ENCODE peak calls at places on chromosomes 16 and 17, in five cellular contexts. M, C, R, V and U are unnamed samples.

GRCh38 chr16:85670840-85671239 is 17.9 kb downstream of the GINS2 start:
- DNase-seq in M (peak; percentile 31), C (no peak), R (no peak), V (no peak), U (no peak)

GRCh38 chr16:89375021-89375420 is 115.3 kb downstream of the ANKRD11 start:
- DNase-seq in M (peak; percentile 29), C (no peak), R (no peak), V (no peak), U (no peak)

GRCh38 chr17:44807093-44807816 is 22.8 kb downstream of the GJC1 start:
- DNase-seq in M (no peak), C (no peak), R (no peak), V (no peak), U (no peak)

GRCh38 chr17:43856141-43856540 is 9.2 kb downstream of the CD300LG start:
- DNase-seq in M (no peak), C (no peak), R (no peak), V (no peak), U (no peak)

GRCh38 chr17:48149174-48150106 is 41.9 kb downstream of the SNX11 start:
- DNase-seq in M (peak; percentile 96), C (no peak), R (no peak), V (no peak), U (peak; percentile 12)

GRCh38 chr17:16932611-16933010 is 39.3 kb downstream of the TNFRSF13B start:
- DNase-seq in M (no peak), C (no peak), R (no peak), V (no peak), U (no peak)

GRCh38 chr17:40949406-40949805 is 12.0 kb upstream of the KRT23 start:
- DNase-seq in M (no peak), C (no peak), R (no peak), V (no peak), U (no peak)

GRCh38 chr16:69318177-69318910 is 7.2 kb downstream of the VPS4A start:
- DNase-seq in M (no peak), C (no peak), R (no peak), V (no peak), U (no peak)

GRCh38 chr17:31489295-31490018 is 98.0 kb downstream of the RAB11FIP4 start:
- DNase-seq in M (no peak), C (peak; percentile 16), R (no peak), V (no peak), U (no peak)

GRCh38 chr16:11252482-11252931 is 3.5 kb downstream of the SOCS1 start:
- DNase-seq in M (no peak), C (peak; percentile 14), R (no peak), V (no peak), U (no peak)

GRCh38 chr16:89961920-89962319 is 13.4 kb downstream of the DEF8 start:
- DNase-seq in M (no peak), C (no peak), R (no peak), V (no peak), U (no peak)

GRCh38 chr17:78140169-78141051 is 5.8 kb upstream of the C17orf99 start:
- DNase-seq in M (peak; percentile 47), C (peak; percentile 98), R (peak; percentile 99), V (peak; percentile 97), U (peak; percentile 98)

GRCh38 chr16:30980434-30980833 is 4.6 kb upstream of the HSD3B7 start:
- DNase-seq in M (no peak), C (no peak), R (no peak), V (no peak), U (no peak)

GRCh38 chr16:88639231-88640038 is 1.1 kb downstream of the IL17C start:
- DNase-seq in M (no peak), C (no peak), R (no peak), V (no peak), U (no peak)

GRCh38 chr16:68406458-68407041 is 41.8 kb downstream of the SMPD3 start:
- DNase-seq in M (peak; percentile 67), C (no peak), R (no peak), V (no peak), U (no peak)

GRCh38 chr17:64016248-64016784 is 4.1 kb downstream of the ICAM2 start:
- DNase-seq in M (no peak), C (no peak), R (no peak), V (no peak), U (peak; percentile 47)

GRCh38 chr17:80622170-80622466 is 77.5 kb downstream of the RPTOR start:
- DNase-seq in M (no peak), C (peak; percentile 57), R (no peak), V (no peak), U (no peak)

GRCh38 chr17:40490289-40490853 is 11.1 kb downstream of the TNS4 start:
- DNase-seq in M (no peak), C (peak; percentile 48), R (no peak), V (no peak), U (peak; percentile 30)

GRCh38 chr16:1610841-1611653 is 825 bp downstream of the IFT140 start:
- DNase-seq in M (no peak), C (no peak), R (no peak), V (peak; percentile 30), U (peak; percentile 85)

GRCh38 chr17:75691371-75692290 is 24.5 kb downstream of the SAP30BP start:
- DNase-seq in M (no peak), C (peak; percentile 45), R (peak; percentile 19), V (peak; percentile 67), U (no peak)

GRCh38 chr17:9668532-9668931 is 23.2 kb downstream of the USP43 start:
- DNase-seq in M (no peak), C (no peak), R (peak; percentile 5), V (no peak), U (no peak)

GRCh38 chr17:6427284-6427781 is 7.6 kb downstream of the AIPL1 start:
- DNase-seq in M (no peak), C (peak; percentile 88), R (peak; percentile 62), V (peak; percentile 60), U (no peak)

GRCh38 chr16:85399583-85400284 is 213.4 kb upstream of the GSE1 start:
- DNase-seq in M (no peak), C (no peak), R (no peak), V (no peak), U (no peak)

GRCh38 chr17:9780552-9780951 is 10.8 kb downstream of the DHRS7C start:
- DNase-seq in M (no peak), C (no peak), R (no peak), V (no peak), U (no peak)

GRCh38 chr16:84816023-84816422 is 3.8 kb upstream of the CRISPLD2 start:
- DNase-seq in M (no peak), C (no peak), R (no peak), V (no peak), U (no peak)

GRCh38 chr16:70738083-70738977 is 52.5 kb upstream of the MTSS2 start:
- DNase-seq in M (peak; percentile 21), C (peak; percentile 46), R (peak; percentile 3), V (peak; percentile 62), U (peak; percentile 70)

GRCh38 chr17:41429667-41430066 is 5.3 kb upstream of the KRT37 start:
- DNase-seq in M (no peak), C (no peak), R (no peak), V (no peak), U (no peak)

GRCh38 chr16:9469512-9469911 is 378.1 kb downstream of the HAPSTR1 start:
- DNase-seq in M (no peak), C (no peak), R (no peak), V (no peak), U (no peak)